ENCODE peak calls at places on chromosomes 13 and 19, in ten cellular contexts. One of them, this sample, is unnamed.

GRCh38 chr19:57558525-57558924 is 1.1 kb downstream of the ZNF550 start:
- DNase-seq in NCI-H774: no peak
- DNase-seq in SK-N-SH: peak
- DNase-seq in ovary: no peak
- DNase-seq in heart right ventricle: no peak
- DNase-seq in NCI-H187: no peak
- DNase-seq in neural crest cell: no peak
- DNase-seq in hypothalamus: no peak
- DNase-seq in brain microvascular endothelial cell: peak
- DNase-seq in Ammon's horn: no peak
- DNase-seq in this sample: no peak

GRCh38 chr13:56349866-56350265 is 790.9 kb upstream of the PRR20A start:
- DNase-seq in NCI-H774: no peak
- DNase-seq in SK-N-SH: no peak
- DNase-seq in ovary: no peak
- DNase-seq in heart right ventricle: no peak
- DNase-seq in NCI-H187: no peak
- DNase-seq in neural crest cell: no peak
- DNase-seq in hypothalamus: no peak
- DNase-seq in brain microvascular endothelial cell: no peak
- DNase-seq in Ammon's horn: no peak
- DNase-seq in this sample: peak

GRCh38 chr19:46955114-46955812 is 64.4 kb upstream of the NPAS1 start:
- DNase-seq in NCI-H774: no peak
- DNase-seq in SK-N-SH: no peak
- DNase-seq in ovary: no peak
- DNase-seq in heart right ventricle: no peak
- DNase-seq in NCI-H187: no peak
- DNase-seq in neural crest cell: no peak
- DNase-seq in hypothalamus: no peak
- DNase-seq in brain microvascular endothelial cell: no peak
- DNase-seq in Ammon's horn: no peak
- DNase-seq in this sample: no peak

GRCh38 chr19:4814625-4815425 is 16.7 kb downstream of the TICAM1 start:
- DNase-seq in NCI-H774: no peak
- DNase-seq in SK-N-SH: no peak
- DNase-seq in ovary: no peak
- DNase-seq in heart right ventricle: no peak
- DNase-seq in NCI-H187: no peak
- DNase-seq in neural crest cell: no peak
- DNase-seq in hypothalamus: no peak
- DNase-seq in brain microvascular endothelial cell: no peak
- DNase-seq in Ammon's horn: no peak
- DNase-seq in this sample: peak

GRCh38 chr13:84591444-84591843 is 709.2 kb upstream of the SLITRK1 start:
- DNase-seq in NCI-H774: no peak
- DNase-seq in SK-N-SH: no peak
- DNase-seq in ovary: no peak
- DNase-seq in heart right ventricle: no peak
- DNase-seq in NCI-H187: no peak
- DNase-seq in neural crest cell: no peak
- DNase-seq in hypothalamus: no peak
- DNase-seq in brain microvascular endothelial cell: no peak
- DNase-seq in Ammon's horn: no peak
- DNase-seq in this sample: no peak

GRCh38 chr13:95643814-95644598 is 500 bp downstream of the DZIP1 start:
- DNase-seq in NCI-H774: no peak
- DNase-seq in SK-N-SH: peak
- DNase-seq in ovary: no peak
- DNase-seq in heart right ventricle: no peak
- DNase-seq in NCI-H187: no peak
- DNase-seq in neural crest cell: peak
- DNase-seq in hypothalamus: peak
- DNase-seq in brain microvascular endothelial cell: peak
- DNase-seq in Ammon's horn: peak
- DNase-seq in this sample: no peak

GRCh38 chr19:11269408-11269807 is 7.1 kb upstream of the DOCK6 start:
- DNase-seq in NCI-H774: no peak
- DNase-seq in SK-N-SH: no peak
- DNase-seq in ovary: no peak
- DNase-seq in heart right ventricle: no peak
- DNase-seq in NCI-H187: no peak
- DNase-seq in neural crest cell: no peak
- DNase-seq in hypothalamus: no peak
- DNase-seq in brain microvascular endothelial cell: no peak
- DNase-seq in Ammon's horn: no peak
- DNase-seq in this sample: no peak

GRCh38 chr19:46254776-46255175 is 25.2 kb downstream of the IGFL1 start:
- DNase-seq in NCI-H774: no peak
- DNase-seq in SK-N-SH: no peak
- DNase-seq in ovary: no peak
- DNase-seq in heart right ventricle: no peak
- DNase-seq in NCI-H187: no peak
- DNase-seq in neural crest cell: no peak
- DNase-seq in hypothalamus: no peak
- DNase-seq in brain microvascular endothelial cell: no peak
- DNase-seq in Ammon's horn: no peak
- DNase-seq in this sample: no peak

GRCh38 chr13:46181799-46182490 is at the start of gene LCP1:
- DNase-seq in NCI-H774: peak
- DNase-seq in SK-N-SH: no peak
- DNase-seq in ovary: no peak
- DNase-seq in heart right ventricle: no peak
- DNase-seq in NCI-H187: no peak
- DNase-seq in neural crest cell: no peak
- DNase-seq in hypothalamus: no peak
- DNase-seq in brain microvascular endothelial cell: no peak
- DNase-seq in Ammon's horn: peak
- DNase-seq in this sample: no peak